ENCODE peak calls at places on chromosomes 16 and 17, in nine cellular contexts. Y is GM23338; Z is astrocyte; U is stimulated activated CD4-positive, alpha-beta T cell treated with anti-CD3 and anti-CD28 coated beads, Interleukin-4, amount 100 ng/mL, for 24 hours; I is skeletal muscle cell; T is AG09309; V is lower leg skin; E is germinal center; H is stomach. W is an unnamed sample.

GRCh38 chr16:72434159-72434558 is 262.2 kb upstream of the PMFBP1 start:
- DNase-seq in Y (peak; percentile 24), Z (peak; percentile 49), U (no peak), I (peak; percentile 3), T (no peak), V (no peak), E (no peak), H (no peak), W (no peak)

GRCh38 chr17:81189016-81189415 is 23.0 kb upstream of the AATK start:
- DNase-seq in Y (no peak), Z (no peak), U (no peak), I (no peak), T (no peak), V (no peak), E (no peak), H (no peak), W (no peak)

GRCh38 chr17:42706732-42707131 is 24.4 kb downstream of the CNTNAP1 start:
- DNase-seq in Y (no peak), Z (no peak), U (peak; percentile 52), I (no peak), T (no peak), V (no peak), E (no peak), H (no peak), W (no peak)

GRCh38 chr16:15752717-15753488 is 102.9 kb downstream of the NDE1 start:
- DNase-seq in Y (no peak), Z (no peak), U (no peak), I (no peak), T (no peak), V (no peak), E (no peak), H (no peak), W (no peak)

GRCh38 chr16:69893086-69893485 is 58.0 kb upstream of the CLEC18A start:
- DNase-seq in Y (no peak), Z (no peak), U (no peak), I (no peak), T (no peak), V (no peak), E (no peak), H (no peak), W (no peak)

GRCh38 chr16:22348296-22348695 is 26.1 kb downstream of the CDR2 start:
- DNase-seq in Y (no peak), Z (no peak), U (no peak), I (no peak), T (no peak), V (no peak), E (no peak), H (no peak), W (no peak)

GRCh38 chr16:1054660-1055556 is 17.6 kb upstream of the SSTR5 start:
- DNase-seq in Y (peak; percentile 91), Z (no peak), U (peak; percentile 41), I (peak; percentile 28), T (no peak), V (no peak), E (peak; percentile 38), H (peak; percentile 68), W (no peak)

GRCh38 chr17:48045270-48046001 is 2.7 kb upstream of the NFE2L1 start:
- DNase-seq in Y (no peak), Z (peak; percentile 37), U (no peak), I (no peak), T (no peak), V (peak; percentile 62), E (no peak), H (no peak), W (no peak)

GRCh38 chr16:677306-678190 is 2.1 kb downstream of the RHBDL1 start:
- DNase-seq in Y (peak; percentile 77), Z (no peak), U (no peak), I (no peak), T (no peak), V (no peak), E (no peak), H (no peak), W (no peak)

GRCh38 chr17:979539-980405 is at the start of gene NXN:
- DNase-seq in Y (peak; percentile 78), Z (peak; percentile 36), U (peak; percentile 86), I (no peak), T (no peak), V (peak; percentile 68), E (peak; percentile 95), H (peak; percentile 91), W (peak; percentile 71)

GRCh38 chr16:48050871-48051270 is 104.9 kb downstream of the ABCC12 start:
- DNase-seq in Y (no peak), Z (no peak), U (no peak), I (no peak), T (no peak), V (no peak), E (no peak), H (no peak), W (no peak)

GRCh38 chr17:73091770-73092517 is 544 bp downstream of the SLC39A11 start:
- DNase-seq in Y (peak; percentile 72), Z (peak; percentile 17), U (peak; percentile 8), I (no peak), T (no peak), V (no peak), E (peak; percentile 31), H (peak; percentile 33), W (no peak)

GRCh38 chr17:50048988-50049387 is 6.9 kb upstream of the ITGA3 start:
- DNase-seq in Y (no peak), Z (no peak), U (no peak), I (no peak), T (no peak), V (no peak), E (no peak), H (no peak), W (no peak)

GRCh38 chr17:59311051-59311468 is 20.4 kb upstream of the YPEL2 start:
- DNase-seq in Y (peak; percentile 80), Z (peak; percentile 23), U (peak; percentile 50), I (no peak), T (no peak), V (peak; percentile 45), E (peak; percentile 65), H (peak; percentile 43), W (peak; percentile 33)

GRCh38 chr16:75644240-75645012 is 3.0 kb downstream of the KARS1 start:
- DNase-seq in Y (no peak), Z (no peak), U (no peak), I (no peak), T (no peak), V (no peak), E (no peak), H (no peak), W (no peak)

GRCh38 chr17:63445571-63446217 is 412 bp downstream of the CYB561 start:
- DNase-seq in Y (peak; percentile 72), Z (peak; percentile 19), U (peak; percentile 62), I (no peak), T (no peak), V (no peak), E (peak; percentile 36), H (peak; percentile 69), W (peak; percentile 60)

GRCh38 chr17:17114592-17115225 is 72.5 kb downstream of the MPRIP start:
- DNase-seq in Y (no peak), Z (peak; percentile 18), U (peak; percentile 25), I (no peak), T (no peak), V (no peak), E (no peak), H (no peak), W (peak; percentile 44)

GRCh38 chr16:22191966-22192260 is 14.2 kb upstream of the EEF2K start:
- DNase-seq in Y (no peak), Z (no peak), U (peak; percentile 43), I (no peak), T (no peak), V (no peak), E (no peak), H (no peak), W (no peak)

GRCh38 chr16:49168146-49168545 is 113.5 kb downstream of the CBLN1 start:
- DNase-seq in Y (no peak), Z (no peak), U (no peak), I (no peak), T (no peak), V (no peak), E (no peak), H (no peak), W (no peak)

GRCh38 chr17:63189082-63189481 is 223.0 kb downstream of the TANC2 start:
- DNase-seq in Y (no peak), Z (peak; percentile 74), U (no peak), I (peak; percentile 11), T (no peak), V (no peak), E (no peak), H (no peak), W (no peak)

GRCh38 chr16:64910351-64910750 is 211.5 kb downstream of the CDH11 start:
- DNase-seq in Y (peak; percentile 44), Z (peak; percentile 96), U (no peak), I (peak; percentile 99), T (peak; percentile 45), V (no peak), E (no peak), H (no peak), W (no peak)

GRCh38 chr16:24347556-24347955 is 91.4 kb downstream of the CACNG3 start:
- DNase-seq in Y (no peak), Z (no peak), U (no peak), I (no peak), T (no peak), V (no peak), E (no peak), H (no peak), W (no peak)

GRCh38 chr17:81488276-81488860 is 24.2 kb downstream of the ACTG1 start:
- DNase-seq in Y (peak; percentile 41), Z (no peak), U (no peak), I (no peak), T (no peak), V (no peak), E (no peak), H (no peak), W (no peak)

GRCh38 chr17:3744032-3744431 is 20.3 kb downstream of the HASPIN start:
- DNase-seq in Y (no peak), Z (no peak), U (no peak), I (no peak), T (no peak), V (no peak), E (no peak), H (no peak), W (no peak)

GRCh38 chr17:74493381-74493833 is 27.0 kb downstream of the CD300A start:
- DNase-seq in Y (peak; percentile 94), Z (peak; percentile 35), U (peak; percentile 72), I (peak; percentile 13), T (no peak), V (peak; percentile 48), E (peak; percentile 51), H (peak; percentile 78), W (peak; percentile 29)

GRCh38 chr17:3401786-3402185 is 3.6 kb upstream of the OR1E1 start:
- DNase-seq in Y (no peak), Z (no peak), U (no peak), I (no peak), T (no peak), V (no peak), E (no peak), H (no peak), W (no peak)

GRCh38 chr17:4558311-4558972 is 1.9 kb downstream of the GGT6 start:
- DNase-seq in Y (no peak), Z (no peak), U (no peak), I (no peak), T (no peak), V (no peak), E (no peak), H (no peak), W (no peak)

GRCh38 chr17:66952031-66952524 is 12.4 kb upstream of the CACNG4 start:
- DNase-seq in Y (peak; percentile 64), Z (peak; percentile 92), U (no peak), I (peak; percentile 47), T (peak; percentile 75), V (peak; percentile 21), E (no peak), H (peak; percentile 71), W (no peak)

GRCh38 chr17:15238064-15238463 is 27.1 kb downstream of the PMP22 start:
- DNase-seq in Y (no peak), Z (no peak), U (no peak), I (no peak), T (no peak), V (no peak), E (no peak), H (no peak), W (no peak)

GRCh38 chr16:49504626-49505025 is 131.0 kb downstream of the C16orf78 start:
- DNase-seq in Y (no peak), Z (no peak), U (no peak), I (no peak), T (no peak), V (no peak), E (no peak), H (no peak), W (no peak)

GRCh38 chr16:80028581-80029380 is 428.2 kb upstream of the MAF start:
- DNase-seq in Y (no peak), Z (no peak), U (no peak), I (no peak), T (no peak), V (no peak), E (no peak), H (no peak), W (no peak)